ENCODE peak calls at places on chromosome 4, in nine cellular contexts. R is astrocyte; I is activated T-helper 1 cell treated with anti-CD3 and anti-CD28 coated beads, Interleukin-12 subunit alpha, Interleukin-12 subunit beta, Interleukin-2, Interleukin-4 antibody, amounts not matched to agents 30 ng/mL and 10 ng/mL and 1 ng/mL, durations not matched to agents 14 hours and 24 hours and 36 hours; Z is posterior vena cava; K is skeletal muscle cell; F is fibroblast of pulmonary artery; W is naive thymus-derived CD8-positive, alpha-beta T cell; S is stimulated activated CD8-positive, alpha-beta memory T cell treated with anti-CD3 and anti-CD28 coated beads, Interleukin-12 subunit alpha, Interleukin-12 subunit beta, amount 100 ng/mL, for 1 hour; A is T-cell. P is an unnamed sample.
A peak's percentile ranks its signal among the peaks of the same experiment; 100 is the strongest.

GRCh38 chr4:8188085-8188484 is 11.0 kb upstream of the SH3TC1 start:
- DNase-seq in A (no peak), R (no peak), S (no peak), Z (no peak), F (no peak), K (no peak), I (no peak), W (no peak), P (no peak)

GRCh38 chr4:103306870-103307345 is 108.8 kb upstream of the CENPE start:
- DNase-seq in Z (no peak), A (no peak), I (no peak), K (no peak), R (no peak), S (no peak), W (no peak), F (peak; percentile 6), P (no peak)

GRCh38 chr4:139085141-139085540 is 69.6 kb downstream of the NOCT start:
- DNase-seq in S (no peak), A (no peak), F (peak; percentile 42), K (no peak), Z (no peak), W (peak; percentile 21), R (peak; percentile 14), I (no peak), P (no peak)

GRCh38 chr4:37685211-37685725 is 908 bp downstream of the RELL1 start:
- DNase-seq in W (peak; percentile 88), A (peak; percentile 67), K (peak; percentile 45), F (peak; percentile 55), I (peak; percentile 52), Z (no peak), R (peak; percentile 46), S (peak; percentile 32), P (no peak)

GRCh38 chr4:149973181-149973580 is 105.1 kb upstream of the DCLK2 start:
- DNase-seq in I (no peak), S (no peak), Z (no peak), W (no peak), R (no peak), F (no peak), A (no peak), K (no peak), P (no peak)

GRCh38 chr4:19155568-19155967 is 1096.1 kb upstream of the SLIT2 start:
- DNase-seq in W (no peak), S (no peak), I (no peak), Z (no peak), F (no peak), R (no peak), A (no peak), K (no peak), P (no peak)

GRCh38 chr4:127151941-127152340 is 480.8 kb upstream of the INTU start:
- DNase-seq in R (peak; percentile 6), F (no peak), K (no peak), W (no peak), I (no peak), A (no peak), Z (no peak), S (no peak), P (no peak)

GRCh38 chr4:40672528-40673522 is 43.2 kb upstream of the RBM47 start:
- DNase-seq in K (peak; percentile 92), I (peak; percentile 59), S (no peak), Z (no peak), W (peak; percentile 24), A (peak; percentile 28), F (peak; percentile 99), R (peak; percentile 100), P (peak; percentile 35)

GRCh38 chr4:54165438-54165837 is 63.7 kb upstream of the PDGFRA start:
- DNase-seq in A (no peak), Z (no peak), K (peak; percentile 88), S (no peak), F (peak; percentile 93), I (no peak), W (no peak), R (peak; percentile 97), P (no peak)

GRCh38 chr4:55458611-55459010 is 62.9 kb downstream of the TMEM165 start:
- DNase-seq in I (no peak), A (no peak), R (no peak), W (no peak), Z (no peak), F (no peak), K (no peak), S (no peak), P (no peak)

GRCh38 chr4:1202526-1203378 is 30.4 kb upstream of the SPON2 start:
- DNase-seq in W (no peak), K (no peak), F (no peak), I (no peak), S (no peak), R (no peak), Z (peak; percentile 69), A (no peak), P (no peak)

GRCh38 chr4:98394134-98394533 is 132.9 kb downstream of the RAP1GDS1 start:
- DNase-seq in Z (no peak), F (no peak), A (no peak), K (no peak), S (no peak), W (no peak), I (no peak), R (peak; percentile 73), P (no peak)

GRCh38 chr4:113958766-113959540 is 20.5 kb downstream of the ARSJ start:
- DNase-seq in Z (no peak), W (no peak), I (no peak), A (no peak), S (no peak), K (peak; percentile 91), F (peak; percentile 91), R (peak; percentile 95), P (no peak)

GRCh38 chr4:84648863-84649647 is 66.1 kb downstream of the CDS1 start:
- DNase-seq in S (no peak), Z (no peak), F (no peak), K (no peak), R (no peak), A (no peak), W (no peak), I (no peak), P (no peak)

GRCh38 chr4:180164799-180165198 is 2078.4 kb upstream of the TENM3 start:
- DNase-seq in W (no peak), S (no peak), A (no peak), I (no peak), Z (no peak), K (peak; percentile 13), F (peak; percentile 17), R (peak; percentile 73), P (no peak)

GRCh38 chr4:1093391-1094335 is 19.7 kb downstream of the RNF212 start:
- DNase-seq in Z (peak; percentile 73), I (no peak), A (no peak), S (no peak), F (no peak), W (no peak), R (no peak), K (no peak), P (no peak)

GRCh38 chr4:187378441-187378840 is 617.1 kb upstream of the ZFP42 start:
- DNase-seq in I (no peak), Z (no peak), W (no peak), F (no peak), K (no peak), A (no peak), R (no peak), S (no peak), P (no peak)

P was measured in T-helper 2 cell.